ENCODE peak calls at places on chromosome 9, in six cellular contexts. W, E, T, K, L and U are unnamed samples.

GRCh38 chr9:133876144-133876543 is 116.0 kb downstream of the VAV2 start:
- DNase-seq in W (no peak), E (no peak), T (no peak), K (peak; percentile 95), L (no peak), U (peak; percentile 28)

GRCh38 chr9:107991581-107991980 is 502.0 kb upstream of the KLF4 start:
- DNase-seq in W (no peak), E (no peak), T (no peak), K (no peak), L (no peak), U (no peak)

GRCh38 chr9:104232781-104233341 is 138.8 kb downstream of the SMC2 start:
- DNase-seq in W (peak; percentile 66), E (peak; percentile 94), T (peak; percentile 87), K (no peak), L (no peak), U (peak; percentile 94)

GRCh38 chr9:116494815-116495634 is 192.1 kb upstream of the TRIM32 start:
- DNase-seq in W (no peak), E (peak; percentile 48), T (no peak), K (peak; percentile 88), L (no peak), U (no peak)

GRCh38 chr9:6788175-6789016 is 30.6 kb downstream of the KDM4C start:
- DNase-seq in W (peak; percentile 86), E (peak; percentile 54), T (peak; percentile 36), K (peak; percentile 94), L (no peak), U (peak; percentile 58)

GRCh38 chr9:73565833-73566465 is 414.3 kb downstream of the ANXA1 start:
- DNase-seq in W (no peak), E (peak; percentile 59), T (peak; percentile 4), K (peak; percentile 83), L (no peak), U (peak; percentile 23)

GRCh38 chr9:95157491-95158151 is 159.9 kb downstream of the FANCC start:
- DNase-seq in W (peak; percentile 10), E (peak; percentile 69), T (peak; percentile 85), K (no peak), L (peak; percentile 70), U (peak; percentile 97)

GRCh38 chr9:68706579-68707201 is 1.6 kb downstream of the PIP5K1B start:
- DNase-seq in W (no peak), E (no peak), T (no peak), K (no peak), L (no peak), U (no peak)

GRCh38 chr9:69157751-69158466 is 16.2 kb upstream of the TJP2 start:
- DNase-seq in W (no peak), E (no peak), T (peak; percentile 48), K (peak; percentile 48), L (no peak), U (peak; percentile 66)

GRCh38 chr9:96644137-96644536 is 11.0 kb downstream of the PRXL2C start:
- DNase-seq in W (no peak), E (no peak), T (no peak), K (no peak), L (no peak), U (no peak)

GRCh38 chr9:93468763-93469456 is 15.5 kb upstream of the FAM120AOS start:
- DNase-seq in W (peak; percentile 36), E (peak; percentile 16), T (peak; percentile 12), K (peak; percentile 64), L (no peak), U (peak; percentile 69)

GRCh38 chr9:93023521-93023815 is 35.0 kb upstream of the SUSD3 start:
- DNase-seq in W (no peak), E (no peak), T (no peak), K (no peak), L (no peak), U (no peak)

GRCh38 chr9:93143830-93144530 is 9.9 kb upstream of the NINJ1 start:
- DNase-seq in W (no peak), E (no peak), T (no peak), K (no peak), L (no peak), U (no peak)

GRCh38 chr9:91182429-91182828 is 179.3 kb downstream of the AUH start:
- DNase-seq in W (no peak), E (peak; percentile 98), T (no peak), K (no peak), L (peak; percentile 40), U (peak; percentile 43)

GRCh38 chr9:34611251-34611810 is 566 bp downstream of the RPP25L start:
- DNase-seq in W (no peak), E (no peak), T (no peak), K (no peak), L (no peak), U (no peak)

GRCh38 chr9:16275795-16276624 is 594.5 kb downstream of the BNC2 start:
- DNase-seq in W (no peak), E (peak; percentile 28), T (no peak), K (peak; percentile 22), L (no peak), U (no peak)

GRCh38 chr9:126423709-126424185 is 97.1 kb downstream of the MVB12B start:
- DNase-seq in W (no peak), E (no peak), T (no peak), K (no peak), L (no peak), U (no peak)

GRCh38 chr9:7011395-7012067 is 253.8 kb downstream of the KDM4C start:
- DNase-seq in W (peak; percentile 63), E (no peak), T (no peak), K (no peak), L (no peak), U (no peak)

GRCh38 chr9:134922066-134922931 is 4.6 kb upstream of the FCN1 start:
- DNase-seq in W (no peak), E (no peak), T (no peak), K (no peak), L (peak; percentile 52), U (no peak)

GRCh38 chr9:123049589-123050222 is 16.2 kb downstream of the GPR21 start:
- DNase-seq in W (peak; percentile 97), E (no peak), T (no peak), K (no peak), L (peak; percentile 35), U (peak; percentile 59)

GRCh38 chr9:69104830-69105527 is 69.1 kb upstream of the TJP2 start:
- DNase-seq in W (no peak), E (peak; percentile 85), T (no peak), K (peak; percentile 85), L (peak; percentile 82), U (no peak)

GRCh38 chr9:135228983-135229625 is 141.6 kb downstream of the OLFM1 start:
- DNase-seq in W (no peak), E (no peak), T (no peak), K (peak; percentile 26), L (no peak), U (no peak)

GRCh38 chr9:126554292-126554691 is 59.4 kb upstream of the LMX1B start:
- DNase-seq in W (no peak), E (no peak), T (no peak), K (no peak), L (no peak), U (no peak)

GRCh38 chr9:138010274-138010800 is 132.8 kb downstream of the CACNA1B start:
- DNase-seq in W (no peak), E (no peak), T (no peak), K (no peak), L (peak; percentile 26), U (no peak)

GRCh38 chr9:117021881-117022280 is 334.8 kb downstream of the TRIM32 start:
- DNase-seq in W (no peak), E (peak; percentile 17), T (no peak), K (no peak), L (no peak), U (no peak)

GRCh38 chr9:133369923-133370322 is 5.9 kb downstream of the SURF4 start:
- DNase-seq in W (no peak), E (no peak), T (no peak), K (no peak), L (no peak), U (no peak)

GRCh38 chr9:4689687-4690104 is 10.3 kb downstream of the CDC37L1 start:
- DNase-seq in W (no peak), E (peak; percentile 83), T (no peak), K (no peak), L (no peak), U (peak; percentile 48)

DNA sequence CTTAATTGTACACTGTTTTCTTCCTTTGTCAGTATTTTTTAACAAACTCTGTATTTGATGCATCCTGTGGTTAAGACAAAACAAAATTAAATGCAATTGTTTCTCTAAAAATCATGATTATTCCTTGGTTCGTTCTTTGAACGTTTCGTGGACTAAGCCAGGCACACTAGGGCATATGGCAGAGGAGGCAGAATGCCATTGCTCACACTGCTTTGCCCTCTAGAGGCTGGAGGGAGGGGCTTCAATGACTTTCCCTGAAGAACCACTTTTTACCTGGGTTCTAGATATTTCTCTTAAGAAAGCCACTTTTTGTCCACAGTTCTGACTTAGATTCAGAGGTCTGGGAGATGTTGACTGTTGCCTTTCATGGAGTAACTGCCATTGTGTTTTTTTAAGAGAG is 236.2 kb upstream of the ADAMTSL1 start:
- DNase-seq in W (no peak), E (no peak), T (no peak), K (no peak), L (no peak), U (no peak)
- H3K4me3 ChIP-seq in W (no peak overlapping the region), E (no peak overlapping the region), T (no peak overlapping the region), K (no peak overlapping the region), L (no peak overlapping the region), U (no peak overlapping the region)

GRCh38 chr9:21473236-21473635 is 8.9 kb downstream of the IFNE start:
- DNase-seq in W (no peak), E (no peak), T (no peak), K (no peak), L (no peak), U (no peak)
- TF ChIP-seq CTCF in W (no peak), E (peak; percentile 10), T (peak; percentile 18), K (peak; percentile 62), L (no peak), U (peak; percentile 34)

GRCh38 chr9:37408933-37409710 is 13.4 kb upstream of the GRHPR start:
- DNase-seq in W (no peak), E (no peak), T (no peak), K (no peak), L (no peak), U (no peak)

GRCh38 chr9:37410969-37411785 is 11.3 kb upstream of the GRHPR start:
- DNase-seq in W (no peak), E (no peak), T (no peak), K (peak; percentile 81), L (no peak), U (peak; percentile 29)

GRCh38 chr9:37412431-37413151 is 9.9 kb upstream of the GRHPR start:
- DNase-seq in W (no peak), E (peak; percentile 54), T (no peak), K (peak; percentile 69), L (no peak), U (peak; percentile 72)

GRCh38 chr9:37413311-37413710 is 9.2 kb upstream of the GRHPR start:
- DNase-seq in W (no peak), E (peak; percentile 26), T (no peak), K (no peak), L (no peak), U (no peak)

DNA sequence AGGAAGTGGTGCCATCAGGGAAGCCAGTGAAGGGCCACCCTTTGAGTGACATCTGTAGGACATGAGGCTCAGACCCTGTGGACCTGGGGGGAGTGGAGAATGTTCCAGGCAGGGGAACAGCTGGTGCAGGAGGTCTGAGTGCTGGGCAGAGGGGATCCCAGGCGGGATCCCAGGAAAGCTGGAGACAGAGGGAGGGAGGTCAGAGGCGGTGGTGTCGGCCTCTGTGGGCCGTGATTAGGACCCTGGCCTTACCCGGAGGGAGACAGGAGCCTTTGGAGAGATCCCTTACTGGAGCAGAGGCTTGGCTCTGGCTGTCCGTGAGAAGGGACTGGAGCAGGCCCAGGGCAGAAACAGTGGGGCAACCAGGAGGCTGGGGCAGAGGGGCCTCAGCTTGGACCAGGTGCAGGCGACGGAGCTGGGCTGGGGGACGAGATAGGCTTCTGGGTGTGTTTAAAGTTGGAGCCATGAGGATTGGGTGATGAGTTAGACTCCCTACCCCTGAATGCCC is 12.1 kb upstream of the GRHPR start:
- DNase-seq in W (no peak), E (no peak), T (no peak), K (no peak), L (no peak), U (no peak)
- H3K4me3 ChIP-seq in W (no peak overlapping the region), E (no peak overlapping the region), T (no peak overlapping the region), K (no peak overlapping the region), L (no peak overlapping the region), U (no peak overlapping the region)

GRCh38 chr9:121609845-121610637 is 41.4 kb upstream of the DAB2IP start:
- DNase-seq in W (peak; percentile 29), E (peak; percentile 95), T (peak; percentile 11), K (no peak), L (peak; percentile 58), U (peak; percentile 85)
- TF ChIP-seq CTCF in W (no peak), E (peak; percentile 8), T (no peak), K (no peak), L (no peak), U (no peak)